ENCODE peak calls at places on chromosomes 1 and 21, in eight cellular contexts. One of them, this sample, is unnamed.

GRCh38 chr1:246567258-246568235 is 1.3 kb downstream of the CNST start:
- DNase-seq in nephron progenitor cell: no peak
- DNase-seq in iris pigment epithelial cell: peak
- DNase-seq in tibial artery: no peak
- DNase-seq in left lung: no peak
- DNase-seq in KG1: peak
- DNase-seq in NCI-H146: no peak
- DNase-seq in NCI-H345: peak
- DNase-seq in this sample: peak

GRCh38 chr21:15837603-15838002 is 107.8 kb downstream of the USP25 start:
- DNase-seq in NCI-H146: no peak
- DNase-seq in nephron progenitor cell: no peak
- DNase-seq in KG1: no peak
- DNase-seq in iris pigment epithelial cell: peak
- DNase-seq in tibial artery: no peak
- DNase-seq in NCI-H345: no peak
- DNase-seq in left lung: no peak
- DNase-seq in this sample: peak

GRCh38 chr21:26011292-26011940 is 159.2 kb downstream of the APP start:
- DNase-seq in left lung: no peak
- DNase-seq in iris pigment epithelial cell: no peak
- DNase-seq in NCI-H146: no peak
- DNase-seq in nephron progenitor cell: no peak
- DNase-seq in tibial artery: no peak
- DNase-seq in NCI-H345: no peak
- DNase-seq in KG1: no peak
- DNase-seq in this sample: no peak

GRCh38 chr1:33332881-33333280 is 12.0 kb upstream of the A3GALT2 start:
- DNase-seq in KG1: no peak
- DNase-seq in NCI-H146: no peak
- DNase-seq in tibial artery: no peak
- DNase-seq in NCI-H345: no peak
- DNase-seq in left lung: no peak
- DNase-seq in nephron progenitor cell: no peak
- DNase-seq in iris pigment epithelial cell: peak
- DNase-seq in this sample: no peak

GRCh38 chr1:214351551-214352277 is 70.8 kb downstream of the SMYD2 start:
- DNase-seq in KG1: no peak
- DNase-seq in NCI-H146: no peak
- DNase-seq in iris pigment epithelial cell: no peak
- DNase-seq in nephron progenitor cell: no peak
- DNase-seq in left lung: no peak
- DNase-seq in NCI-H345: no peak
- DNase-seq in tibial artery: no peak
- DNase-seq in this sample: no peak

GRCh38 chr1:94801919-94802546 is 18.1 kb upstream of the SLC44A3 start:
- DNase-seq in tibial artery: peak
- DNase-seq in left lung: peak
- DNase-seq in NCI-H146: peak
- DNase-seq in nephron progenitor cell: peak
- DNase-seq in KG1: peak
- DNase-seq in iris pigment epithelial cell: peak
- DNase-seq in NCI-H345: peak
- DNase-seq in this sample: peak

GRCh38 chr1:32228771-32229170 is 6.6 kb downstream of the EIF3I start:
- DNase-seq in left lung: no peak
- DNase-seq in NCI-H146: no peak
- DNase-seq in nephron progenitor cell: no peak
- DNase-seq in iris pigment epithelial cell: no peak
- DNase-seq in tibial artery: no peak
- DNase-seq in KG1: no peak
- DNase-seq in NCI-H345: no peak
- DNase-seq in this sample: no peak

GRCh38 chr21:31334648-31335121 is 9.4 kb downstream of the TIAM1 start:
- DNase-seq in NCI-H345: peak
- DNase-seq in tibial artery: no peak
- DNase-seq in KG1: no peak
- DNase-seq in NCI-H146: no peak
- DNase-seq in nephron progenitor cell: no peak
- DNase-seq in left lung: no peak
- DNase-seq in iris pigment epithelial cell: peak
- DNase-seq in this sample: no peak